ENCODE peak calls at places on chromosomes 11 and 22, in nine cellular contexts. One of them, this sample, is unnamed.

GRCh38 chr22:45731798-45732495 is 60.3 kb downstream of the ATXN10 start:
- DNase-seq in cardiac muscle cell: peak; percentile 51
- DNase-seq in HCT116: no peak
- DNase-seq in effector memory CD4-positive, alpha-beta T cell: no peak
- DNase-seq in heart left ventricle: no peak
- DNase-seq in neuronal stem cell: no peak
- DNase-seq in mammary epithelial cell: peak; percentile 55
- DNase-seq in A549: peak; percentile 53
- DNase-seq in lung: no peak
- DNase-seq in this sample: no peak

GRCh38 chr22:25363474-25363873 is 144.0 kb downstream of the CRYBB2 start:
- DNase-seq in cardiac muscle cell: no peak
- DNase-seq in HCT116: no peak
- DNase-seq in effector memory CD4-positive, alpha-beta T cell: no peak
- DNase-seq in heart left ventricle: no peak
- DNase-seq in neuronal stem cell: no peak
- DNase-seq in mammary epithelial cell: no peak
- DNase-seq in A549: no peak
- DNase-seq in lung: no peak
- DNase-seq in this sample: no peak

GRCh38 chr11:133845413-133845812 is at the start of gene SPATA19:
- DNase-seq in cardiac muscle cell: no peak
- DNase-seq in HCT116: no peak
- DNase-seq in effector memory CD4-positive, alpha-beta T cell: no peak
- DNase-seq in heart left ventricle: no peak
- DNase-seq in neuronal stem cell: no peak
- DNase-seq in mammary epithelial cell: no peak
- DNase-seq in A549: no peak
- DNase-seq in lung: peak; percentile 19
- DNase-seq in this sample: no peak

GRCh38 chr11:19933132-19933735 is 220.6 kb downstream of the NAV2 start:
- DNase-seq in cardiac muscle cell: no peak
- DNase-seq in HCT116: no peak
- DNase-seq in effector memory CD4-positive, alpha-beta T cell: no peak
- DNase-seq in heart left ventricle: no peak
- DNase-seq in neuronal stem cell: no peak
- DNase-seq in mammary epithelial cell: no peak
- DNase-seq in A549: no peak
- DNase-seq in lung: no peak
- DNase-seq in this sample: no peak

GRCh38 chr22:29231971-29232959 is 26.6 kb downstream of the EMID1 start:
- DNase-seq in cardiac muscle cell: peak; percentile 63
- DNase-seq in HCT116: no peak
- DNase-seq in effector memory CD4-positive, alpha-beta T cell: no peak
- DNase-seq in heart left ventricle: peak; percentile 49
- DNase-seq in neuronal stem cell: no peak
- DNase-seq in mammary epithelial cell: no peak
- DNase-seq in A549: no peak
- DNase-seq in lung: no peak
- DNase-seq in this sample: peak; percentile 54

GRCh38 chr22:28442951-28443876 is 236.4 kb downstream of the TTC28 start:
- DNase-seq in cardiac muscle cell: peak; percentile 87
- DNase-seq in HCT116: no peak
- DNase-seq in effector memory CD4-positive, alpha-beta T cell: no peak
- DNase-seq in heart left ventricle: peak; percentile 76
- DNase-seq in neuronal stem cell: peak; percentile 39
- DNase-seq in mammary epithelial cell: peak; percentile 44
- DNase-seq in A549: no peak
- DNase-seq in lung: peak; percentile 70
- DNase-seq in this sample: peak; percentile 78

GRCh38 chr22:28053871-28054621 is 135.0 kb upstream of the PITPNB start:
- DNase-seq in cardiac muscle cell: no peak
- DNase-seq in HCT116: no peak
- DNase-seq in effector memory CD4-positive, alpha-beta T cell: no peak
- DNase-seq in heart left ventricle: no peak
- DNase-seq in neuronal stem cell: no peak
- DNase-seq in mammary epithelial cell: no peak
- DNase-seq in A549: no peak
- DNase-seq in lung: no peak
- DNase-seq in this sample: no peak

GRCh38 chr11:12088047-12088481 is 22.3 kb upstream of the MICAL2 start:
- DNase-seq in cardiac muscle cell: peak; percentile 68
- DNase-seq in HCT116: no peak
- DNase-seq in effector memory CD4-positive, alpha-beta T cell: no peak
- DNase-seq in heart left ventricle: peak; percentile 72
- DNase-seq in neuronal stem cell: no peak
- DNase-seq in mammary epithelial cell: peak; percentile 86
- DNase-seq in A549: peak; percentile 82
- DNase-seq in lung: no peak
- DNase-seq in this sample: peak; percentile 65

GRCh38 chr11:30758012-30758411 is 171.9 kb upstream of the MPPED2 start:
- DNase-seq in cardiac muscle cell: no peak
- DNase-seq in HCT116: no peak
- DNase-seq in effector memory CD4-positive, alpha-beta T cell: no peak
- DNase-seq in heart left ventricle: no peak
- DNase-seq in neuronal stem cell: no peak
- DNase-seq in mammary epithelial cell: no peak
- DNase-seq in A549: no peak
- DNase-seq in lung: no peak
- DNase-seq in this sample: no peak

GRCh38 chr22:49968313-49968830 is 7.8 kb downstream of the PIM3 start:
- DNase-seq in cardiac muscle cell: no peak
- DNase-seq in HCT116: no peak
- DNase-seq in effector memory CD4-positive, alpha-beta T cell: no peak
- DNase-seq in heart left ventricle: peak; percentile 7
- DNase-seq in neuronal stem cell: no peak
- DNase-seq in mammary epithelial cell: no peak
- DNase-seq in A549: no peak
- DNase-seq in lung: no peak
- DNase-seq in this sample: no peak

DNA sequence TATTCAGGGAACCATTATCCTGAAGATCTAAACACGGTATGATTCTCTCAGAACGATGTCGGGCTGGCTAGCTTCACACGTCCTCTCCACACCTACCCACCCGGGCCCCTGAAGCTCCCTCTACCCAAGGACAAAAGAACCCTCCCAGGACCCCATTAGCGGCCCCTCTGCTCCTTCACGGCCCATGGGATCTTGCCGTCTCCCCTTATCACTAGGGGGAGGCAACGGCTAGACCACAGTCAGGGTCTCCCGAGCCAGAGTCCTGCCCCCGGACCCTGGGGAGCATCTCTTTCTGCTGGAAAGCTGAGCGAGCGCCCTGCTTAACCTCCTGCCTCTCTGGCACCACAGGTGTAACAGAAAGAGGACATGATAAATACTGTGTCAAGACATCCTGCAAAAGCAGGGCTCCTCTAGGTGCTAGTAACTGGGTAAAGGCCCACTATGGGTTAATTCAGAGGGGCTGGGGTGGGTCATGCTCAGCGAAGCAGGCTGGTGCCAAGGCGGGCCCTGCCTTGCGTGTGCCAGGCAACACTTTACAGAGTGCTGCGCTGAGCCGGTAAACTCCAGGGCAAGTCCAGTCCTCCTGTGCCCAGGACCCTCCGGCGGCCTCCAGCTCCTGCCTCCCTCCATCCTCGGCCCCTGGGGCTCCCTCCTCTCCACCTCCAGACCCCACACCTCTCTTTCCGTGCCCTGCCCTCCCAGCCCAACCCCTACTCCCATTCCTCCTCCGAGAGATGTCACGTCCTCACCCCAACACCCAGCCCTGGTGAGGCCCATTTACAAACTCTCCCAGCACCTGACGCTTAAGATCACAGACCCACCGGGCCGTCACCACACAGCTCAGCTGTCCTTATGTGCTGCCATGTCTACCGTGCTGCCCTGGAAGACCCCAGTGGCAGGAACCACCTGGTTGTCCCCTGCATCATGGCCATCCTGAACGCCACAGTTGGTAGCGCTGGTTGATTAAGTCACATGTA is 3.0 kb downstream of the TOLLIP start:
- DNase-seq in cardiac muscle cell: no peak
- DNase-seq in HCT116: no peak
- DNase-seq in effector memory CD4-positive, alpha-beta T cell: no peak
- DNase-seq in heart left ventricle: no peak
- DNase-seq in neuronal stem cell: no peak
- DNase-seq in mammary epithelial cell: no peak
- DNase-seq in A549: no peak
- DNase-seq in lung: no peak
- DNase-seq in this sample: no peak
- H3K4me1 ChIP-seq in cardiac muscle cell: peaks cover 16% of the 10 kb centered on the region
- H3K4me1 ChIP-seq in HCT116: peaks cover 5% of the 10 kb centered on the region
- H3K4me1 ChIP-seq in effector memory CD4-positive, alpha-beta T cell: peaks cover 29% of the 10 kb centered on the region
- H3K4me1 ChIP-seq in heart left ventricle: peaks cover 28% of the 10 kb centered on the region
- H3K4me1 ChIP-seq in neuronal stem cell: peaks cover 2% of the 10 kb centered on the region
- H3K4me1 ChIP-seq in mammary epithelial cell: peaks cover 54% of the 10 kb centered on the region
- H3K4me1 ChIP-seq in A549: peaks cover 46% of the 10 kb centered on the region
- H3K4me1 ChIP-seq in lung: peaks cover 8% of the 10 kb centered on the region
- H3K4me1 ChIP-seq in this sample: peaks cover 75% of the 10 kb centered on the region

GRCh38 chr11:120329556-120329955 is 4.5 kb downstream of the TLCD5 start:
- DNase-seq in cardiac muscle cell: no peak
- DNase-seq in HCT116: no peak
- DNase-seq in effector memory CD4-positive, alpha-beta T cell: no peak
- DNase-seq in heart left ventricle: no peak
- DNase-seq in neuronal stem cell: no peak
- DNase-seq in mammary epithelial cell: no peak
- DNase-seq in A549: no peak
- DNase-seq in lung: no peak
- DNase-seq in this sample: no peak
- H3K4me1 ChIP-seq in cardiac muscle cell: peaks cover 29% of the 10 kb centered on the region
- H3K4me1 ChIP-seq in HCT116: peaks cover 38% of the 10 kb centered on the region
- H3K4me1 ChIP-seq in effector memory CD4-positive, alpha-beta T cell: peaks cover 13% of the 10 kb centered on the region
- H3K4me1 ChIP-seq in heart left ventricle: peaks cover 34% of the 10 kb centered on the region
- H3K4me1 ChIP-seq in neuronal stem cell: no peaks in the 10 kb centered on the region
- H3K4me1 ChIP-seq in mammary epithelial cell: peaks cover 40% of the 10 kb centered on the region
- H3K4me1 ChIP-seq in A549: peaks cover 53% of the 10 kb centered on the region
- H3K4me1 ChIP-seq in lung: peaks cover 14% of the 10 kb centered on the region
- H3K4me1 ChIP-seq in this sample: peaks cover 79% of the 10 kb centered on the region

DNA sequence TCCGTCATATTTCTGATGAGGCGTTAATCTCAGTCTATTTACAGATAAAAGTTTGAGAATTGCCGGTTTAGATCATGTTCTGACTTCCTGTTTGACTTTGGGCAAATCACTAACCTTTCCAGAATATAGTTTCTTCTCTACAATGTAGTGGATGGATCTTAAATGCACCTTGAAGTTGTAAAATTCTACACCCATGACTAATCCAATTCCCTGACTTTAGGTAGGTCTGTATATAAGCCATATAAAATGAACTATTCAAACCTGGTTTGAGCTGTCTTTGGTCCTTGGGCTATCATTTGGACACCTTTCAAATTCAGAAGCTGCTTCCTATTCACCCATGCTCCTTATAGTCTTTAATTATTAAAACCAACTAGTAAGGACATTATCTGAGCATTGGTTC is 52.2 kb upstream of the BLID start:
- DNase-seq in cardiac muscle cell: no peak
- DNase-seq in HCT116: no peak
- DNase-seq in effector memory CD4-positive, alpha-beta T cell: no peak
- DNase-seq in heart left ventricle: no peak
- DNase-seq in neuronal stem cell: no peak
- DNase-seq in mammary epithelial cell: peak; percentile 35
- DNase-seq in A549: no peak
- DNase-seq in lung: no peak
- DNase-seq in this sample: no peak
- H3K4me1 ChIP-seq in cardiac muscle cell: no peaks in the 10 kb centered on the region
- H3K4me1 ChIP-seq in HCT116: peaks cover 87% of the 10 kb centered on the region
- H3K4me1 ChIP-seq in effector memory CD4-positive, alpha-beta T cell: no peaks in the 10 kb centered on the region
- H3K4me1 ChIP-seq in heart left ventricle: no peaks in the 10 kb centered on the region
- H3K4me1 ChIP-seq in neuronal stem cell: peaks cover 2% of the 10 kb centered on the region
- H3K4me1 ChIP-seq in mammary epithelial cell: peaks cover 77% of the 10 kb centered on the region
- H3K4me1 ChIP-seq in A549: peaks cover 71% of the 10 kb centered on the region
- H3K4me1 ChIP-seq in lung: peaks cover 3% of the 10 kb centered on the region
- H3K4me1 ChIP-seq in this sample: no peaks in the 10 kb centered on the region

GRCh38 chr11:126628450-126628789 is 272.9 kb downstream of the ST3GAL4 start:
- DNase-seq in cardiac muscle cell: no peak
- DNase-seq in HCT116: no peak
- DNase-seq in effector memory CD4-positive, alpha-beta T cell: no peak
- DNase-seq in heart left ventricle: no peak
- DNase-seq in neuronal stem cell: no peak
- DNase-seq in mammary epithelial cell: no peak
- DNase-seq in A549: no peak
- DNase-seq in lung: no peak
- DNase-seq in this sample: no peak
- H3K4me1 ChIP-seq in cardiac muscle cell: peaks cover 6% of the 10 kb centered on the region
- H3K4me1 ChIP-seq in HCT116: no peaks in the 10 kb centered on the region
- H3K4me1 ChIP-seq in effector memory CD4-positive, alpha-beta T cell: no peaks in the 10 kb centered on the region
- H3K4me1 ChIP-seq in heart left ventricle: no peaks in the 10 kb centered on the region
- H3K4me1 ChIP-seq in neuronal stem cell: peaks cover 10% of the 10 kb centered on the region
- H3K4me1 ChIP-seq in mammary epithelial cell: no peaks in the 10 kb centered on the region
- H3K4me1 ChIP-seq in A549: no peaks in the 10 kb centered on the region
- H3K4me1 ChIP-seq in lung: no peaks in the 10 kb centered on the region
- H3K4me1 ChIP-seq in this sample: no peaks in the 10 kb centered on the region

GRCh38 chr11:118886681-118887111 is 3.0 kb downstream of the CXCR5 start:
- DNase-seq in cardiac muscle cell: no peak
- DNase-seq in HCT116: no peak
- DNase-seq in effector memory CD4-positive, alpha-beta T cell: no peak
- DNase-seq in heart left ventricle: no peak
- DNase-seq in neuronal stem cell: no peak
- DNase-seq in mammary epithelial cell: no peak
- DNase-seq in A549: no peak
- DNase-seq in lung: no peak
- DNase-seq in this sample: no peak
- H3K4me1 ChIP-seq in cardiac muscle cell: peaks cover 26% of the 10 kb centered on the region
- H3K4me1 ChIP-seq in HCT116: peaks cover 20% of the 10 kb centered on the region
- H3K4me1 ChIP-seq in effector memory CD4-positive, alpha-beta T cell: peaks cover 20% of the 10 kb centered on the region
- H3K4me1 ChIP-seq in heart left ventricle: peaks cover 16% of the 10 kb centered on the region
- H3K4me1 ChIP-seq in neuronal stem cell: peaks cover 13% of the 10 kb centered on the region
- H3K4me1 ChIP-seq in mammary epithelial cell: peaks cover 19% of the 10 kb centered on the region
- H3K4me1 ChIP-seq in A549: peaks cover 29% of the 10 kb centered on the region
- H3K4me1 ChIP-seq in lung: peaks cover 5% of the 10 kb centered on the region
- H3K4me1 ChIP-seq in this sample: peaks cover 25% of the 10 kb centered on the region

This sample was measured in heart right ventricle.